ENCODE peak calls at places on chromosomes 6 and 20, in five cellular contexts. E, G, C, H and Z are unnamed samples.

GRCh38 chr20:38180781-38181180 is 15.7 kb upstream of the TGM2 start:
- DNase-seq in E (no peak), G (no peak), C (no peak), H (no peak), Z (no peak)

GRCh38 chr20:46246527-46246926 is 61.8 kb downstream of the CDH22 start:
- DNase-seq in E (no peak), G (no peak), C (no peak), H (no peak), Z (peak; percentile 47)

GRCh38 chr6:66897576-66897975 is 1190.5 kb upstream of the EYS start:
- DNase-seq in E (no peak), G (no peak), C (no peak), H (no peak), Z (no peak)

GRCh38 chr6:44856495-44856878 is 469.0 kb downstream of the CDC5L start:
- DNase-seq in E (no peak), G (no peak), C (no peak), H (no peak), Z (no peak)

GRCh38 chr20:2624190-2624589 is 28.2 kb upstream of the NOP56 start:
- DNase-seq in E (peak; percentile 17), G (no peak), C (no peak), H (no peak), Z (no peak)

GRCh38 chr6:45714795-45715507 is 300.7 kb downstream of the CLIC5 start:
- DNase-seq in E (no peak), G (peak; percentile 50), C (peak; percentile 47), H (peak; percentile 37), Z (peak; percentile 51)

GRCh38 chr20:37383229-37383989 is 37.5 kb downstream of the SRC start:
- DNase-seq in E (no peak), G (no peak), C (peak; percentile 31), H (no peak), Z (no peak)

GRCh38 chr20:56003966-56004365 is 1.4 kb downstream of the CBLN4 start:
- DNase-seq in E (no peak), G (no peak), C (no peak), H (peak; percentile 21), Z (no peak)

GRCh38 chr6:43242908-43243648 is at the start of gene TTBK1:
- DNase-seq in E (no peak), G (peak; percentile 51), C (no peak), H (no peak), Z (peak; percentile 61)

GRCh38 chr20:21741266-21741665 is 35.8 kb downstream of the PAX1 start:
- DNase-seq in E (no peak), G (no peak), C (no peak), H (no peak), Z (no peak)

GRCh38 chr6:75414445-75415021 is 79.1 kb downstream of the FILIP1 start:
- DNase-seq in E (no peak), G (no peak), C (no peak), H (no peak), Z (no peak)

GRCh38 chr6:34664270-34664971 is 32.1 kb downstream of the ILRUN start:
- DNase-seq in E (no peak), G (no peak), C (no peak), H (no peak), Z (no peak)

GRCh38 chr6:160788806-160789205 is 86.8 kb downstream of the PLG start:
- DNase-seq in E (no peak), G (no peak), C (no peak), H (no peak), Z (no peak)

GRCh38 chr6:160789263-160790027 is 87.4 kb downstream of the PLG start:
- DNase-seq in E (no peak), G (no peak), C (no peak), H (no peak), Z (no peak)

GRCh38 chr6:160791459-160791858 is 89.4 kb downstream of the PLG start:
- DNase-seq in E (no peak), G (no peak), C (no peak), H (no peak), Z (no peak)

GRCh38 chr6:160791981-160792418 is 90.0 kb downstream of the PLG start:
- DNase-seq in E (no peak), G (no peak), C (no peak), H (no peak), Z (no peak)

GRCh38 chr6:160790028-160790792 is 88.2 kb downstream of the PLG start:
- DNase-seq in E (no peak), G (peak; percentile 43), C (no peak), H (no peak), Z (peak; percentile 20)
- TF ChIP-seq CTCF in E (no peak), G (no peak), C (no peak), H (no peak), Z (peak; percentile 7)

GRCh38 chr6:154501287-154501868 is 9.1 kb downstream of the CNKSR3 start:
- DNase-seq in E (no peak), G (no peak), C (no peak), H (no peak), Z (no peak)

GRCh38 chr6:154498340-154498934 is 12.0 kb downstream of the CNKSR3 start:
- DNase-seq in E (no peak), G (no peak), C (no peak), H (no peak), Z (no peak)

GRCh38 chr6:154499854-154500589 is 10.5 kb downstream of the CNKSR3 start:
- DNase-seq in E (no peak), G (no peak), C (no peak), H (no peak), Z (no peak)

GRCh38 chr6:154502564-154502963 is 7.9 kb downstream of the CNKSR3 start:
- DNase-seq in E (no peak), G (no peak), C (no peak), H (no peak), Z (no peak)

GRCh38 chr6:154500769-154501171 is 9.7 kb downstream of the CNKSR3 start:
- DNase-seq in E (no peak), G (no peak), C (no peak), H (no peak), Z (no peak)
- TF ChIP-seq CTCF in E (peak; percentile 54), G (peak; percentile 40), C (peak; percentile 63), H (peak; percentile 13), Z (peak; percentile 44)

GRCh38 chr6:143513410-143513809 is 1.9 kb upstream of the FUCA2 start:
- DNase-seq in E (peak; percentile 18), G (peak; percentile 80), C (no peak), H (no peak), Z (no peak)
- TF ChIP-seq CTCF in E (peak; percentile 41), G (peak; percentile 58), C (peak; percentile 62), H (no peak), Z (no peak)

GRCh38 chr6:167952512-167952859 is 45.0 kb upstream of the KIF25 start:
- DNase-seq in E (no peak), G (no peak), C (no peak), H (no peak), Z (no peak)
- TF ChIP-seq CTCF in E (no peak), G (no peak), C (no peak), H (no peak), Z (no peak)

GRCh38 chr6:7276199-7276524 is 36.8 kb downstream of the SSR1 start:
- DNase-seq in E (no peak), G (no peak), C (no peak), H (no peak), Z (no peak)
- TF ChIP-seq CTCF in E (no peak), G (no peak), C (no peak), H (no peak), Z (no peak)

GRCh38 chr20:40148886-40149285 is 540.1 kb downstream of the MAFB start:
- DNase-seq in E (no peak), G (no peak), C (no peak), H (no peak), Z (no peak)

GRCh38 chr20:40160151-40160550 is 528.9 kb downstream of the MAFB start:
- DNase-seq in E (peak; percentile 26), G (peak; percentile 59), C (no peak), H (no peak), Z (peak; percentile 20)

GRCh38 chr20:40156600-40157307 is 532.3 kb downstream of the MAFB start:
- DNase-seq in E (no peak), G (no peak), C (no peak), H (no peak), Z (peak; percentile 9)

DNA sequence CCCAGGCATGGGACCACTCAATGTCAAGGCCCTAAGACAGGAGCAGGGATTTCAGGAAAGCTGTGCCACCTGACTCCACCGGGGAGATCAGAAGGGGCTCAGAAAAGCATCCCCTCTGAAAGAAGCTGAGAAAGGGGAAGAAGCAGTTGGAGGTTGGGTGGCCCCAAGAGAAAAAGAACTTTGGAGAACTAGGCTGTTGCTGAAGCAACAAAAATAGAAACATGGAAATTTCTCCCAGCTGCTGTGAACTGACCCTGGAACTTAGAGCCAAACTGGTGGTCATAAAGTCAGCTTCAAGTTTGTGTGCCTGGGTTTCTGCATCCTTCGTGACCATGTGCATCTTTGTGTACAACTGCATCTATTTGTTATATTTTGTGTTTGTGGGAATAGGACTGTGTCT is 534.5 kb downstream of the MAFB start:
- DNase-seq in E (no peak), G (no peak), C (no peak), H (no peak), Z (no peak)
- TF ChIP-seq CTCF in E (no peak), G (no peak), C (no peak), H (no peak), Z (no peak)

GRCh38 chr20:51768759-51769517 is 748 bp upstream of the ATP9A start:
- DNase-seq in E (no peak), G (no peak), C (no peak), H (no peak), Z (no peak)
- TF ChIP-seq CTCF in E (no peak), G (no peak), C (no peak), H (no peak), Z (no peak)

DNA sequence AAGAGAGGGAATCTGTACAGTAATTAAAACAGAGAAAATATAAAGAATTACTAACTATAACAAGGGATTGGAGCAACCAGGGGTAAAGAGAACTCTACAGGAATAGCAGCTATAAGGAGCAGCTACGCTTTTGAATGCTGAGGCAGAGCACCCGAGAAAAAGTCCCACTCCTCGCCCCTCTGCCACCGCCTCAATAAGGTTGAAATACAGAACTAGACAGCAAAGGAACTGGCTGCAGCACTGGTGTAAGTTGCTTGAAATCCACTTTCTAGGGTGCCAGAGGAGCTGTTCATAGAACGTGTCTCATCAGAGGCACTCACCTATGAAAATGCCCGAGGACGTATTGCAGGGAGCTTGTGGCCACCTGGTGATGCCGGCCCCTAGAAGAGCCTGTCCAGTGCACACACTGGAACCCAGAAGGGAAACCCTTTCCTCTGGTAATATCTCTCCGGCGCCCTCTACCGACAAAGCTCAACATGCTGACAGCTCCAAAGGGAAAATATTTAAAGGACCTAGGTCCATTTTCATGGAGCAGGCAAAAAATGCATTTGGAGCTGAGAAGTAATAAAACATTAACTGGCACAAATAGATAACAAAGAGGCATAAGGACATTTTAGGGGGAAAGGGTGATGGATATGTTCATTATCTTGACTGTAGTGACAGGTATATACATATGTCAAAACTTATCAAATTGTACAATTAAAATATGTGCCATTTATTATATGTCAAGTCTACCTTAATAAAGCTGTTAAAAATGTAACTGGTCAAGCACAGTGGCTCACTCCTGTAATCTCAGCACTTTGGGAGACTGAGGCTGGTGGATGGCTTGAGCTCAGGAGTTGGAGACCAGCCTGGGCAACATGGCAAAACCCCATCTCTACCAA is 137.4 kb upstream of the HDAC2 start:
- DNase-seq in E (peak; percentile 39), G (peak; percentile 89), C (no peak), H (no peak), Z (peak; percentile 82)
- TF ChIP-seq CTCF in E (peak; percentile 63), G (peak; percentile 76), C (peak; percentile 82), H (no peak), Z (peak; percentile 64)